ENCODE peak calls at places on chromosome 5, in four cellular contexts. One of them, this sample, is unnamed.

GRCh38 chr5:176648467-176649194 is 1.3 kb downstream of the TSPAN17 start:
- DNase-seq in SK-N-SH: no peak
- DNase-seq in K562: peak
- DNase-seq in HepG2: no peak
- DNase-seq in this sample: no peak

GRCh38 chr5:32096891-32097592 is 77.1 kb downstream of the GOLPH3 start:
- DNase-seq in K562: no peak
- DNase-seq in SK-N-SH: no peak
- DNase-seq in HepG2: no peak
- DNase-seq in this sample: no peak

GRCh38 chr5:136001531-136001930 is 27.3 kb upstream of the TGFBI start:
- DNase-seq in SK-N-SH: peak
- DNase-seq in K562: no peak
- DNase-seq in HepG2: no peak
- DNase-seq in this sample: no peak

GRCh38 chr5:129506950-129507349 is 46.9 kb downstream of the ADAMTS19 start:
- DNase-seq in HepG2: no peak
- DNase-seq in SK-N-SH: no peak
- DNase-seq in K562: no peak
- DNase-seq in this sample: no peak

GRCh38 chr5:6508931-6509330 is 60.3 kb downstream of the UBE2QL1 start:
- DNase-seq in HepG2: no peak
- DNase-seq in SK-N-SH: no peak
- DNase-seq in K562: no peak
- DNase-seq in this sample: no peak

GRCh38 chr5:102077920-102078319 is 218.2 kb downstream of the SLCO4C1 start:
- DNase-seq in SK-N-SH: no peak
- DNase-seq in K562: no peak
- DNase-seq in HepG2: no peak
- DNase-seq in this sample: no peak

GRCh38 chr5:35938518-35939227 is at the start of gene CAPSL:
- DNase-seq in HepG2: no peak
- DNase-seq in K562: peak
- DNase-seq in SK-N-SH: peak
- DNase-seq in this sample: peak

GRCh38 chr5:16690243-16690839 is 73.5 kb upstream of the RETREG1 start:
- DNase-seq in SK-N-SH: peak
- DNase-seq in HepG2: peak
- DNase-seq in K562: peak
- DNase-seq in this sample: peak

GRCh38 chr5:38323645-38324295 is 65.4 kb downstream of the EGFLAM start:
- DNase-seq in HepG2: no peak
- DNase-seq in K562: no peak
- DNase-seq in SK-N-SH: no peak
- DNase-seq in this sample: no peak

GRCh38 chr5:145104106-145104505 is 731.0 kb downstream of the PRELID2 start:
- DNase-seq in K562: no peak
- DNase-seq in SK-N-SH: no peak
- DNase-seq in HepG2: no peak
- DNase-seq in this sample: no peak

GRCh38 chr5:118981783-118982182 is 6.6 kb downstream of the DTWD2 start:
- DNase-seq in SK-N-SH: no peak
- DNase-seq in K562: no peak
- DNase-seq in HepG2: no peak
- DNase-seq in this sample: no peak

GRCh38 chr5:116046261-116046660 is 14.0 kb downstream of the ARL14EPL start:
- DNase-seq in HepG2: no peak
- DNase-seq in K562: no peak
- DNase-seq in SK-N-SH: no peak
- DNase-seq in this sample: no peak

GRCh38 chr5:95184924-95185323 is 100.0 kb downstream of the MCTP1 start:
- DNase-seq in K562: no peak
- DNase-seq in SK-N-SH: no peak
- DNase-seq in HepG2: no peak
- DNase-seq in this sample: no peak
- TF ChIP-seq FOXJ3 in K562: no peak
- TF ChIP-seq FOXJ3 in SK-N-SH: no peak
- TF ChIP-seq FOXJ3 in HepG2: no peak
- TF ChIP-seq FOXJ3 in this sample: no peak

DNA sequence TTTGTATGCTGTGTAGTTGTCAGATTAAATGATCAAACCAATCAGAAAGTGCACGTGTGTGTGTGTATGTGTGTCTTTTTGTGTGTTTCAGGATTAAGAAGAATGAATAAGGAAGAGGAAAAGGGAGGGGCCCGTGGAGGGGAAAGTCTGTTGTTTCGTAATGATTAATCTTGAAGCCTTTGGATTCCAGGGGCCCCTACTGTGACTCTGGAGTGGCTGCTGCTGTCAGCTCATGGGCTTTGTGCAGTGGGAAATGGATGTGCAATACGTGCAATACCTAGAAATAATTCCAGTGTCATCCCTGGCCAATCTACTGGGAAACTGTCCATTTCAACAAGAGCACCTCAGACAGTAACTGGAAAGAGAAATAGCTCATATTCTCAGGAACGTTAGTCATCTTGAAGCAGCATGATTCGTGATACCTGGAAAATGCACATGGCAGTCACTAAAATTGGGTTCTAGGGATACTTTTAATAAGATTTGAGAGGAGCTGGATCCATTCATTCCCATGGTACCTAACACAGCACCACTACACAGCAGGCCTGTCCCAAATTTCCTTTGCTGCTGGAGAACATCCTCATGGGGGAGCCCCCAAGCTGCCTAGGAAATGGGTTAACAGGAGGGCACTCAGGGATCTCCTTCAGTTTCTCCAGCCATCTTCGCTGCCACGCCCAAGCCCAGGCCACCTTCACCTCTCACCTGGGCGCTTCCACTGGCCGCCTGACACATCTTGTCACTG is 186.3 kb downstream of the NR3C1 start:
- DNase-seq in K562: peak
- DNase-seq in SK-N-SH: no peak
- DNase-seq in HepG2: peak
- DNase-seq in this sample: no peak
- TF ChIP-seq FOXJ3 in K562: no peak
- TF ChIP-seq FOXJ3 in SK-N-SH: no peak
- TF ChIP-seq FOXJ3 in HepG2: no peak
- TF ChIP-seq FOXJ3 in this sample: no peak

GRCh38 chr5:3333105-3333504 is 262.5 kb upstream of the IRX1 start:
- DNase-seq in K562: no peak
- DNase-seq in SK-N-SH: no peak
- DNase-seq in HepG2: no peak
- DNase-seq in this sample: no peak
- TF ChIP-seq FOXJ3 in K562: no peak
- TF ChIP-seq FOXJ3 in SK-N-SH: no peak
- TF ChIP-seq FOXJ3 in HepG2: no peak
- TF ChIP-seq FOXJ3 in this sample: no peak

DNA sequence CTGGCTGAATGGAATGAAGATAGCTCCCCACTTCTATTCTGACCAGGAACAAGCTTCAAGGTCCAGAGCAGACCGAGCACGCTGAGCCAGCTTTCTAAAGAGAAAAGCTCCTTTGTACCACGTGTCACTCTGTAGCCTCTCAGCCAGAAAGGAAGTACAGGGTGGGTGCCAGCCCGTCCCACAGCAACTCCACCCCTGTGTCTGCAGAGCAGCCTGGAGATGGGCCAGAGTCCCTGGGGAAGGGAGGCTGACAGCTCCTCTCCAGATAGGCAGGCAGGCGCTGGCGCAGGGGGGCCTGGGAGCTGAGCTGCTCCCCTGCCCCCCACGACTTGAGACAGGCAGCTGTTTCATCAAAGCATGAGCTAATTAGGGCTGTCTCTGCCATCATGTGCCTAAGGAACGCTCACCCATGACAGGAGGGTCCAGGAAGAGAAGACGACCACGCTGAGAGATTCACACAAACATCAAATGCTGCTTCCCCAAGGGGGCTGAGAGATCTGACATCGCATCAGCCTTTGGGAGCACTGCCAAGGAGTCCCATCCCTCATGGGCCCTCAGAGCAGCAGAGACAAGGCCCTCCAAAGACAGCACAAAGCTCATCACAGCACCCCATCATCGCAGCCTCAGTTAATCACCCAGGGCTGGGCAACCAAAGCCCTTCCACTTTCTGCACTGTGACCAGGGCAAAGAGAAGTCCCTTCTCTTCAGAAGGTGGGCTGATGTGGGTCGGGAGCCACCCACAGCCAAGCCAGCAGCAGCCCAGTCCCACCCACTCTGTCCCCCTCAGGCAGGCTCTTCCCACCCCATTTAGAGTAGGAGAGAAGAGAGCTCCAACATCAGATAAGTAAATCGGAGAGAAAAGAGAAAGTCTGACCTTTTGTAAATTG is 78.5 kb upstream of the LRRTM2 start:
- DNase-seq in K562: peak
- DNase-seq in HepG2: no peak
- DNase-seq in SK-N-SH: peak
- DNase-seq in this sample: no peak
- TF ChIP-seq FOXJ3 in K562: no peak
- TF ChIP-seq FOXJ3 in HepG2: no peak
- TF ChIP-seq FOXJ3 in SK-N-SH: peak
- TF ChIP-seq FOXJ3 in this sample: no peak